ENCODE peak calls at places on chromosomes 7 and 10, in six cellular contexts. C is ureter, D is fibroblast of lung, H is psoas muscle, S is amniotic stem cell, Q is neural crest cell. O is an unnamed sample.

GRCh38 chr10:30806824-30807223 is 177.3 kb upstream of the LYZL2 start:
- DNase-seq in C (no peak), D (no peak), H (no peak), S (no peak), Q (no peak), O (no peak)

GRCh38 chr7:17661982-17662585 is 278.2 kb downstream of the SNX13 start:
- DNase-seq in C (no peak), D (no peak), H (no peak), S (no peak), Q (no peak), O (no peak)

GRCh38 chr7:139046143-139046542 is 10.3 kb upstream of the ZC3HAV1L start:
- DNase-seq in C (no peak), D (no peak), H (no peak), S (no peak), Q (no peak), O (no peak)

GRCh38 chr10:110821508-110821907 is 50.2 kb upstream of the PDCD4 start:
- DNase-seq in C (no peak), D (no peak), H (peak), S (no peak), Q (no peak), O (peak)

GRCh38 chr10:131727612-131728011 is 173.2 kb upstream of the PPP2R2D start:
- DNase-seq in C (peak), D (no peak), H (no peak), S (no peak), Q (no peak), O (peak)

GRCh38 chr10:124674768-124675222 is 69.4 kb downstream of the FAM53B start:
- DNase-seq in C (no peak), D (no peak), H (peak), S (no peak), Q (no peak), O (no peak)

GRCh38 chr10:75229961-75230360 is 5.8 kb downstream of the COMTD1 start:
- DNase-seq in C (no peak), D (peak), H (no peak), S (peak), Q (no peak), O (no peak)

GRCh38 chr10:75013522-75013921 is 97.9 kb upstream of the SAMD8 start:
- DNase-seq in C (no peak), D (no peak), H (no peak), S (no peak), Q (no peak), O (no peak)

GRCh38 chr10:45809829-45810228 is 37.5 kb downstream of the AGAP4 start:
- DNase-seq in C (no peak), D (peak), H (no peak), S (no peak), Q (no peak), O (no peak)

GRCh38 chr10:115001506-115002381 is 63.7 kb downstream of the TRUB1 start:
- DNase-seq in C (peak), D (peak), H (peak), S (no peak), Q (no peak), O (no peak)

GRCh38 chr7:128129224-128129864 is 98.1 kb upstream of the LRRC4 start:
- DNase-seq in C (no peak), D (no peak), H (no peak), S (no peak), Q (no peak), O (no peak)

GRCh38 chr7:19538036-19538435 is 170.8 kb downstream of the POLR1F start:
- DNase-seq in C (no peak), D (no peak), H (no peak), S (no peak), Q (no peak), O (no peak)

GRCh38 chr7:24829787-24830186 is 72.5 kb upstream of the GSDME start:
- DNase-seq in C (no peak), D (no peak), H (no peak), S (no peak), Q (no peak), O (no peak)

GRCh38 chr7:25922296-25922695 is 229.7 kb upstream of the NFE2L3 start:
- DNase-seq in C (no peak), D (no peak), H (no peak), S (no peak), Q (no peak), O (no peak)

GRCh38 chr7:105496501-105496900 is 25.6 kb downstream of the PUS7 start:
- DNase-seq in C (no peak), D (peak), H (no peak), S (no peak), Q (no peak), O (no peak)

GRCh38 chr10:72162978-72163377 is 52.8 kb upstream of the ANAPC16 start:
- DNase-seq in C (no peak), D (peak), H (no peak), S (peak), Q (no peak), O (no peak)

GRCh38 chr7:102925962-102926825 is 13.4 kb downstream of the LRRC17 start:
- DNase-seq in C (no peak), D (peak), H (no peak), S (no peak), Q (no peak), O (no peak)

GRCh38 chr7:154676422-154677073 is 326.4 kb downstream of the PAXIP1 start:
- DNase-seq in C (peak), D (no peak), H (no peak), S (no peak), Q (no peak), O (no peak)

GRCh38 chr7:31997423-31997822 is 72.8 kb downstream of the PDE1C start:
- DNase-seq in C (no peak), D (no peak), H (no peak), S (no peak), Q (no peak), O (no peak)

GRCh38 chr7:9083837-9084236 is 650.4 kb downstream of the NXPH1 start:
- DNase-seq in C (no peak), D (no peak), H (no peak), S (no peak), Q (no peak), O (no peak)

GRCh38 chr10:86253171-86254072 is 113.2 kb downstream of the GRID1 start:
- DNase-seq in C (peak), D (no peak), H (no peak), S (no peak), Q (no peak), O (no peak)

GRCh38 chr10:100516847-100517246 is 2.8 kb downstream of the SEC31B start:
- DNase-seq in C (no peak), D (no peak), H (peak), S (no peak), Q (no peak), O (no peak)

GRCh38 chr10:11165591-11166543 is 148.2 kb downstream of the CELF2 start:
- DNase-seq in C (no peak), D (peak), H (peak), S (no peak), Q (peak), O (peak)

GRCh38 chr10:131725736-131726459 is 174.9 kb upstream of the PPP2R2D start:
- DNase-seq in C (peak), D (no peak), H (no peak), S (no peak), Q (no peak), O (peak)

GRCh38 chr10:24951201-24952145 is 933 bp downstream of the PRTFDC1 start:
- DNase-seq in C (peak), D (peak), H (no peak), S (no peak), Q (peak), O (no peak)

GRCh38 chr7:28784166-28784870 is 173.8 kb downstream of the TRIL start:
- DNase-seq in C (no peak), D (peak), H (no peak), S (no peak), Q (no peak), O (no peak)

GRCh38 chr7:101096957-101097347 is 11.7 kb downstream of the TRIM56 start:
- DNase-seq in C (no peak), D (no peak), H (no peak), S (no peak), Q (no peak), O (no peak)

GRCh38 chr10:108601856-108602255 is 1321.5 kb downstream of the XPNPEP1 start:
- DNase-seq in C (no peak), D (no peak), H (no peak), S (no peak), Q (no peak), O (no peak)

GRCh38 chr7:82859106-82859850 is 303.4 kb downstream of the PCLO start:
- DNase-seq in C (no peak), D (no peak), H (no peak), S (no peak), Q (no peak), O (no peak)

GRCh38 chr7:39909526-39909925 is 40.5 kb upstream of the CDK13 start:
- DNase-seq in C (no peak), D (no peak), H (no peak), S (no peak), Q (no peak), O (no peak)

GRCh38 chr10:133438711-133439273 is 14.4 kb upstream of the SPRN start:
- DNase-seq in C (no peak), D (no peak), H (no peak), S (no peak), Q (no peak), O (no peak)

GRCh38 chr7:490461-491291 is 29.0 kb downstream of the PDGFA start:
- DNase-seq in C (no peak), D (no peak), H (peak), S (no peak), Q (no peak), O (peak)

GRCh38 chr7:129169171-129169643 is 19.2 kb upstream of the SMO start:
- DNase-seq in C (no peak), D (peak), H (peak), S (no peak), Q (peak), O (peak)

GRCh38 chr10:70812814-70813213 is 2.9 kb upstream of the SGPL1 start:
- DNase-seq in C (no peak), D (no peak), H (no peak), S (no peak), Q (no peak), O (no peak)

GRCh38 chr7:142797799-142798377 is 27.1 kb downstream of the PRSS2 start:
- DNase-seq in C (peak), D (no peak), H (no peak), S (no peak), Q (no peak), O (no peak)

GRCh38 chr7:36202347-36202896 is 49.4 kb downstream of the EEPD1 start:
- DNase-seq in C (no peak), D (no peak), H (no peak), S (no peak), Q (no peak), O (peak)

GRCh38 chr10:12358863-12359647 is 9.7 kb downstream of the CAMK1D start:
- DNase-seq in C (no peak), D (no peak), H (peak), S (no peak), Q (no peak), O (peak)

GRCh38 chr10:120115959-120116358 is 223.4 kb downstream of the SEC23IP start:
- DNase-seq in C (no peak), D (no peak), H (no peak), S (no peak), Q (no peak), O (no peak)

O was measured in sigmoid colon.